ENCODE peak calls at places on chromosomes 11 and 22, in ten cellular contexts. Y is adrenal gland; H is esophagus squamous epithelium; R is neural progenitor cell; C is stomach; I is lower leg skin; J is fibroblast of villous mesenchyme; E is astrocyte of the spinal cord; N is CD8-positive, alpha-beta T cell; W is fibroblast of lung. U is an unnamed sample.

GRCh38 chr11:120192831-120193625 is 17.8 kb upstream of the OAF start:
- DNase-seq in Y (no peak), H (no peak), R (no peak), C (no peak), I (no peak), J (no peak), E (no peak), N (no peak), W (no peak), U (no peak)

GRCh38 chr11:9726313-9727022 is 62.6 kb downstream of the SWAP70 start:
- DNase-seq in Y (no peak), H (no peak), R (no peak), C (no peak), I (no peak), J (peak), E (peak), N (no peak), W (peak), U (peak)

GRCh38 chr11:74380746-74381439 is 17.3 kb downstream of the PGM2L1 start:
- DNase-seq in Y (no peak), H (no peak), R (no peak), C (peak), I (no peak), J (no peak), E (peak), N (no peak), W (no peak), U (no peak)

GRCh38 chr11:86240164-86240563 is 4.4 kb upstream of the EED start:
- DNase-seq in Y (no peak), H (no peak), R (no peak), C (no peak), I (no peak), J (no peak), E (no peak), N (no peak), W (no peak), U (no peak)

GRCh38 chr22:47162865-47163264 is 400.4 kb downstream of the TBC1D22A start:
- DNase-seq in Y (no peak), H (no peak), R (no peak), C (no peak), I (peak), J (no peak), E (no peak), N (no peak), W (no peak), U (no peak)

GRCh38 chr11:114134870-114135269 is 75.4 kb downstream of the ZBTB16 start:
- DNase-seq in Y (no peak), H (no peak), R (no peak), C (no peak), I (peak), J (peak), E (peak), N (no peak), W (peak), U (peak)

GRCh38 chr11:78432058-78432515 is 14.5 kb upstream of the GAB2 start:
- DNase-seq in Y (no peak), H (no peak), R (peak), C (no peak), I (no peak), J (peak), E (no peak), N (no peak), W (peak), U (peak)

GRCh38 chr22:17984114-17984513 is 40.2 kb downstream of the MICAL3 start:
- DNase-seq in Y (no peak), H (no peak), R (no peak), C (no peak), I (no peak), J (no peak), E (no peak), N (no peak), W (no peak), U (no peak)

GRCh38 chr11:129319201-129319600 is 56.4 kb upstream of the BARX2 start:
- DNase-seq in Y (no peak), H (no peak), R (no peak), C (no peak), I (peak), J (no peak), E (no peak), N (no peak), W (no peak), U (no peak)

GRCh38 chr11:78319453-78319955 is 98.1 kb downstream of the GAB2 start:
- DNase-seq in Y (no peak), H (no peak), R (no peak), C (no peak), I (no peak), J (peak), E (peak), N (no peak), W (peak), U (peak)

GRCh38 chr11:122229611-122230386 is 113.8 kb upstream of the BLID start:
- DNase-seq in Y (no peak), H (no peak), R (peak), C (no peak), I (no peak), J (no peak), E (no peak), N (no peak), W (no peak), U (peak)

GRCh38 chr22:48089601-48090331 is 1327.3 kb downstream of the TBC1D22A start:
- DNase-seq in Y (peak), H (no peak), R (no peak), C (no peak), I (peak), J (peak), E (no peak), N (no peak), W (peak), U (peak)

GRCh38 chr11:62721994-62722393 is 5.3 kb downstream of the HNRNPUL2 start:
- DNase-seq in Y (no peak), H (no peak), R (peak), C (no peak), I (no peak), J (peak), E (peak), N (no peak), W (no peak), U (peak)

GRCh38 chr11:68257477-68258362 is 14.1 kb downstream of the C11orf24 start:
- DNase-seq in Y (peak), H (peak), R (peak), C (peak), I (peak), J (peak), E (peak), N (peak), W (peak), U (peak)

GRCh38 chr11:108813086-108813485 is 148.2 kb downstream of the DDX10 start:
- DNase-seq in Y (no peak), H (no peak), R (no peak), C (no peak), I (no peak), J (no peak), E (no peak), N (no peak), W (no peak), U (no peak)

GRCh38 chr11:108494182-108494581 is 4.0 kb downstream of the POGLUT3 start:
- DNase-seq in Y (peak), H (no peak), R (no peak), C (no peak), I (no peak), J (no peak), E (no peak), N (no peak), W (peak), U (no peak)

GRCh38 chr11:111918390-111919256 is at the start of gene C11orf52:
- DNase-seq in Y (no peak), H (no peak), R (peak), C (peak), I (no peak), J (peak), E (peak), N (no peak), W (no peak), U (peak)

GRCh38 chr11:121553367-121553766 is 100.6 kb upstream of the SORL1-AS1 start:
- DNase-seq in Y (no peak), H (no peak), R (no peak), C (no peak), I (no peak), J (no peak), E (no peak), N (no peak), W (no peak), U (no peak)

GRCh38 chr11:76313913-76314740 is 66.8 kb downstream of the THAP12 start:
- DNase-seq in Y (no peak), H (no peak), R (peak), C (no peak), I (no peak), J (no peak), E (peak), N (no peak), W (peak), U (peak)

GRCh38 chr11:24794064-24794463 is 297.2 kb downstream of the LUZP2 start:
- DNase-seq in Y (no peak), H (no peak), R (no peak), C (no peak), I (no peak), J (no peak), E (no peak), N (no peak), W (no peak), U (no peak)

GRCh38 chr11:97345031-97345430 is 955.2 kb downstream of the JRKL start:
- DNase-seq in Y (no peak), H (no peak), R (no peak), C (no peak), I (no peak), J (no peak), E (no peak), N (no peak), W (no peak), U (no peak)

GRCh38 chr11:112016088-112016764 is 9.0 kb upstream of the DLAT start:
- DNase-seq in Y (no peak), H (no peak), R (no peak), C (no peak), I (no peak), J (peak), E (peak), N (no peak), W (peak), U (peak)

GRCh38 chr11:41935795-41936194 is 476.3 kb upstream of the LRRC4C start:
- DNase-seq in Y (no peak), H (no peak), R (no peak), C (no peak), I (no peak), J (no peak), E (no peak), N (no peak), W (no peak), U (no peak)

GRCh38 chr11:27701262-27702105 is 1.2 kb upstream of the BDNF start:
- DNase-seq in Y (peak), H (no peak), R (peak), C (no peak), I (peak), J (peak), E (peak), N (no peak), W (peak), U (peak)

GRCh38 chr11:69241844-69242582 is 51.9 kb upstream of the MYEOV start:
- DNase-seq in Y (no peak), H (no peak), R (no peak), C (no peak), I (peak), J (peak), E (no peak), N (no peak), W (peak), U (no peak)

GRCh38 chr22:47392054-47392347 is 629.6 kb downstream of the TBC1D22A start:
- DNase-seq in Y (no peak), H (no peak), R (no peak), C (no peak), I (no peak), J (no peak), E (no peak), N (no peak), W (no peak), U (no peak)

GRCh38 chr11:64870176-64870892 is 8.1 kb downstream of the EHD1 start:
- DNase-seq in Y (peak), H (no peak), R (peak), C (no peak), I (no peak), J (peak), E (peak), N (no peak), W (peak), U (peak)
- H3K4me3 ChIP-seq in Y (no peak), H (peak), R (no peak), C (peak), I (no peak), J (no peak), E (no peak), N (peak), W (peak), U (no peak)

GRCh38 chr22:21981874-21982273 is 713 bp downstream of the TOP3B start:
- DNase-seq in Y (no peak), H (no peak), R (peak), C (no peak), I (no peak), J (no peak), E (no peak), N (no peak), W (no peak), U (no peak)

GRCh38 chr22:21982338-21982965 is at the start of gene TOP3B:
- DNase-seq in Y (peak), H (peak), R (peak), C (peak), I (peak), J (peak), E (peak), N (peak), W (peak), U (peak)

GRCh38 chr22:21985214-21985613 is 2.6 kb upstream of the TOP3B start:
- DNase-seq in Y (no peak), H (no peak), R (no peak), C (no peak), I (no peak), J (no peak), E (no peak), N (no peak), W (no peak), U (no peak)

GRCh38 chr22:21980547-21980946 is 2.0 kb downstream of the TOP3B start:
- DNase-seq in Y (no peak), H (no peak), R (no peak), C (no peak), I (no peak), J (no peak), E (no peak), N (no peak), W (no peak), U (no peak)

DNA sequence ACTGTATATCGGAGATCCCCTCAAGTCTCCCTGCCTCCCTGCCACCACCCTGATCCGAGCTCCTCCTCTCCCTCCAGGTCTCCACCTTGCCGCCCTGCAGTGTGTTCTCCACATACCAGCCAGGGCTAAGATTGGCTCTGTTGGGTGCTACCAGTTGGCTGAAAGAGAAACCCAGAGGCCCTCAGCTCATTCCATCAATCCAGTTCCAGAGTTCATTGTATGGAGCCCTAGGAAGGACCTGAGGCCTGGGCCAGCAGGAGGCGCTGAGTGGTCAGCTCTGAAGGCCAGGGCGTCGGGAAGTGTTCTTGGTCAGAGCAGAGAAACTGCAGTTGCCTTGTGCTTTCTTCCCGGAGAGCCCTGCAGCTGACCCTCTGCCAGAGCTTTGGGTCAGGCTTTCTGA is 2.2 kb upstream of the TOP3B start:
- DNase-seq in Y (no peak), H (no peak), R (peak), C (no peak), I (no peak), J (peak), E (no peak), N (no peak), W (peak), U (peak)
- TF ChIP-seq CTCF in Y (no peak), H (no peak), R (peak), C (no peak), I (no peak), J (peak), E (peak), N (no peak), W (peak), U (peak)

DNA sequence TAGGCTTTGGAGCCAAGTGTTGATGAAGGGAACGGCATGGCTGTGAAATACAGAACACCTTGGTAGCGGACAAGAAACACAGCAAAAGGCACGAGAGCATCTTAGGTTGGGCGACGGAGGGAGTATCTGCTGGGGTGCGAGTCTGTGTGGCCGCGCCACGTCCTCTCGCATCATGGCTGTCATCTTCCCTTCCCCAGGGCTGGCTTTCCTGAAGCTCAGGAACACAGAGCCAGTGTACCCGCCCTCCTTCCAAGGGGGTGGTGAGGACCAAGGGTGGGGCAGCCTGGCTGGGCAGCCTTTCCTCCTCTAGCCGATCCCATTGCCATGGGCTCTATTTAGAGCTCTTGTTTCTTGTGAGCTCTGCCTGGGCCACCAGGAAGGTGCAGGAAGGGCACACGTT is 154.4 kb downstream of the FEZ1 start:
- DNase-seq in Y (no peak), H (no peak), R (no peak), C (no peak), I (no peak), J (no peak), E (no peak), N (no peak), W (no peak), U (no peak)
- H3K4me3 ChIP-seq in Y (no peak), H (no peak), R (no peak), C (no peak), I (no peak), J (no peak), E (no peak), N (no peak), W (no peak), U (no peak)

GRCh38 chr22:22943521-22944267 is 56.1 kb downstream of the IGLL5 start:
- DNase-seq in Y (peak), H (no peak), R (no peak), C (peak), I (peak), J (no peak), E (no peak), N (peak), W (no peak), U (no peak)
- TF ChIP-seq CTCF in Y (no peak), H (no peak), R (no peak), C (no peak), I (no peak), J (no peak), E (no peak), N (no peak), W (peak), U (peak)

GRCh38 chr11:59551651-59552521 is 40.5 kb downstream of the OR4D9 start:
- DNase-seq in Y (peak), H (no peak), R (peak), C (no peak), I (peak), J (peak), E (peak), N (no peak), W (peak), U (peak)
- H3K4me3 ChIP-seq in Y (no peak), H (peak), R (peak), C (peak), I (peak), J (peak), E (peak), N (peak), W (peak), U (peak)

U was measured in cardiac fibroblast.